ENCODE peak calls at places on chromosomes 16 and 17, in seven cellular contexts. One of them, this sample, is unnamed.
A peak's percentile ranks its signal among the peaks of the same experiment; 100 is the strongest.

GRCh38 chr17:79814966-79815835 is 18.3 kb upstream of the CBX8 start:
- DNase-seq in IMR-90: no peak
- DNase-seq in mesendoderm: no peak
- DNase-seq in trophoblast cell: peak; percentile 79
- DNase-seq in neuronal stem cell: no peak
- DNase-seq in mesenchymal stem cell: no peak
- DNase-seq in H9: peak; percentile 68
- DNase-seq in this sample: no peak

GRCh38 chr17:68804777-68805176 is 150.4 kb downstream of the ABCA8 start:
- DNase-seq in IMR-90: no peak
- DNase-seq in trophoblast cell: no peak
- DNase-seq in neuronal stem cell: no peak
- DNase-seq in mesenchymal stem cell: no peak
- DNase-seq in H9: no peak
- DNase-seq in mesendoderm: no peak
- DNase-seq in this sample: no peak

GRCh38 chr16:21169249-21169981 is 10.9 kb downstream of the LDAF1 start:
- DNase-seq in trophoblast cell: peak; percentile 7
- DNase-seq in H9: no peak
- DNase-seq in mesenchymal stem cell: peak; percentile 61
- DNase-seq in neuronal stem cell: no peak
- DNase-seq in mesendoderm: no peak
- DNase-seq in IMR-90: peak; percentile 71
- DNase-seq in this sample: no peak

GRCh38 chr16:71467810-71468209 is 5.8 kb upstream of the ZNF23 start:
- DNase-seq in mesendoderm: peak; percentile 60
- DNase-seq in mesenchymal stem cell: peak; percentile 43
- DNase-seq in IMR-90: peak; percentile 28
- DNase-seq in H9: peak; percentile 69
- DNase-seq in trophoblast cell: peak; percentile 69
- DNase-seq in neuronal stem cell: peak; percentile 63
- DNase-seq in this sample: no peak

GRCh38 chr17:7732981-7733557 is 15.5 kb downstream of the DNAH2 start:
- DNase-seq in mesendoderm: no peak
- DNase-seq in mesenchymal stem cell: no peak
- DNase-seq in trophoblast cell: no peak
- DNase-seq in H9: no peak
- DNase-seq in neuronal stem cell: no peak
- DNase-seq in IMR-90: no peak
- DNase-seq in this sample: no peak

GRCh38 chr17:76558210-76559095 is 18.6 kb downstream of the PRCD start:
- DNase-seq in H9: no peak
- DNase-seq in IMR-90: peak; percentile 20
- DNase-seq in neuronal stem cell: no peak
- DNase-seq in mesenchymal stem cell: peak; percentile 48
- DNase-seq in trophoblast cell: peak; percentile 29
- DNase-seq in mesendoderm: peak; percentile 42
- DNase-seq in this sample: no peak

GRCh38 chr16:30381351-30382041 is 865 bp downstream of the SEPTIN1 start:
- DNase-seq in mesendoderm: no peak
- DNase-seq in IMR-90: no peak
- DNase-seq in H9: no peak
- DNase-seq in mesenchymal stem cell: no peak
- DNase-seq in neuronal stem cell: no peak
- DNase-seq in trophoblast cell: no peak
- DNase-seq in this sample: no peak

GRCh38 chr16:30786936-30787612 is at the start of gene ZNF629:
- DNase-seq in mesenchymal stem cell: peak; percentile 77
- DNase-seq in mesendoderm: peak; percentile 84
- DNase-seq in trophoblast cell: peak; percentile 30
- DNase-seq in IMR-90: peak; percentile 57
- DNase-seq in H9: peak; percentile 71
- DNase-seq in neuronal stem cell: peak; percentile 87
- DNase-seq in this sample: peak; percentile 87

GRCh38 chr17:40461774-40462342 is 18.6 kb downstream of the IGFBP4 start:
- DNase-seq in neuronal stem cell: no peak
- DNase-seq in H9: no peak
- DNase-seq in mesenchymal stem cell: no peak
- DNase-seq in mesendoderm: no peak
- DNase-seq in trophoblast cell: no peak
- DNase-seq in IMR-90: no peak
- DNase-seq in this sample: no peak

GRCh38 chr17:62852195-62852594 is 44.1 kb upstream of the MARCHF10 start:
- DNase-seq in mesenchymal stem cell: no peak
- DNase-seq in mesendoderm: no peak
- DNase-seq in IMR-90: no peak
- DNase-seq in trophoblast cell: no peak
- DNase-seq in neuronal stem cell: no peak
- DNase-seq in H9: peak; percentile 9
- DNase-seq in this sample: no peak

GRCh38 chr16:90019543-90020259 is 445 bp upstream of the DBNDD1 start:
- DNase-seq in mesendoderm: peak; percentile 75
- DNase-seq in IMR-90: peak; percentile 89
- DNase-seq in mesenchymal stem cell: peak; percentile 81
- DNase-seq in neuronal stem cell: peak; percentile 62
- DNase-seq in trophoblast cell: no peak
- DNase-seq in H9: peak; percentile 70
- DNase-seq in this sample: no peak

GRCh38 chr17:4673986-4674770 is 29.8 kb downstream of the PELP1 start:
- DNase-seq in IMR-90: no peak
- DNase-seq in neuronal stem cell: no peak
- DNase-seq in H9: no peak
- DNase-seq in mesendoderm: no peak
- DNase-seq in mesenchymal stem cell: no peak
- DNase-seq in trophoblast cell: no peak
- DNase-seq in this sample: no peak

GRCh38 chr17:56909742-56910508 is 3.9 kb downstream of the TRIM25 start:
- DNase-seq in H9: no peak
- DNase-seq in trophoblast cell: no peak
- DNase-seq in mesenchymal stem cell: no peak
- DNase-seq in mesendoderm: no peak
- DNase-seq in IMR-90: no peak
- DNase-seq in neuronal stem cell: no peak
- DNase-seq in this sample: no peak

GRCh38 chr17:16939606-16940115 is 32.3 kb downstream of the TNFRSF13B start:
- DNase-seq in H9: peak; percentile 39
- DNase-seq in trophoblast cell: no peak
- DNase-seq in mesenchymal stem cell: no peak
- DNase-seq in mesendoderm: no peak
- DNase-seq in IMR-90: no peak
- DNase-seq in neuronal stem cell: no peak
- DNase-seq in this sample: no peak

GRCh38 chr17:4233668-4234258 is 30.0 kb downstream of the ANKFY1 start:
- DNase-seq in trophoblast cell: no peak
- DNase-seq in mesenchymal stem cell: no peak
- DNase-seq in mesendoderm: no peak
- DNase-seq in IMR-90: no peak
- DNase-seq in neuronal stem cell: no peak
- DNase-seq in H9: no peak
- DNase-seq in this sample: no peak

GRCh38 chr16:86986136-86986535 is 331.1 kb downstream of the C16orf95 start:
- DNase-seq in mesendoderm: no peak
- DNase-seq in trophoblast cell: no peak
- DNase-seq in IMR-90: no peak
- DNase-seq in H9: no peak
- DNase-seq in mesenchymal stem cell: no peak
- DNase-seq in neuronal stem cell: no peak
- DNase-seq in this sample: no peak

GRCh38 chr17:75832164-75832651 is 12.0 kb downstream of the UNC13D start:
- DNase-seq in H9: no peak
- DNase-seq in mesendoderm: peak; percentile 20
- DNase-seq in neuronal stem cell: no peak
- DNase-seq in IMR-90: peak; percentile 85
- DNase-seq in mesenchymal stem cell: peak; percentile 86
- DNase-seq in trophoblast cell: no peak
- DNase-seq in this sample: peak; percentile 57

GRCh38 chr16:78639775-78640174 is 540.3 kb downstream of the WWOX start:
- DNase-seq in H9: no peak
- DNase-seq in neuronal stem cell: no peak
- DNase-seq in trophoblast cell: no peak
- DNase-seq in IMR-90: no peak
- DNase-seq in mesendoderm: no peak
- DNase-seq in mesenchymal stem cell: no peak
- DNase-seq in this sample: no peak

GRCh38 chr16:11705311-11705710 is 37.1 kb downstream of the SNN start:
- DNase-seq in trophoblast cell: no peak
- DNase-seq in H9: no peak
- DNase-seq in IMR-90: no peak
- DNase-seq in mesenchymal stem cell: no peak
- DNase-seq in neuronal stem cell: no peak
- DNase-seq in mesendoderm: no peak
- DNase-seq in this sample: no peak

GRCh38 chr16:67279296-67280089 is at the start of gene PLEKHG4:
- DNase-seq in neuronal stem cell: peak; percentile 58
- DNase-seq in H9: peak; percentile 83
- DNase-seq in mesenchymal stem cell: peak; percentile 56
- DNase-seq in mesendoderm: peak; percentile 82
- DNase-seq in trophoblast cell: peak; percentile 81
- DNase-seq in IMR-90: peak; percentile 66
- DNase-seq in this sample: peak; percentile 83

GRCh38 chr17:48604770-48605329 is at the start of gene HOXB6:
- DNase-seq in mesenchymal stem cell: peak; percentile 89
- DNase-seq in H9: no peak
- DNase-seq in mesendoderm: no peak
- DNase-seq in neuronal stem cell: no peak
- DNase-seq in IMR-90: no peak
- DNase-seq in trophoblast cell: no peak
- DNase-seq in this sample: no peak

GRCh38 chr17:17151055-17151454 is 55.1 kb downstream of the PLD6 start:
- DNase-seq in trophoblast cell: peak; percentile 16
- DNase-seq in neuronal stem cell: no peak
- DNase-seq in mesendoderm: no peak
- DNase-seq in IMR-90: peak; percentile 90
- DNase-seq in H9: no peak
- DNase-seq in mesenchymal stem cell: peak; percentile 84
- DNase-seq in this sample: no peak

GRCh38 chr17:17071531-17072360 is 29.5 kb downstream of the MPRIP start:
- DNase-seq in H9: no peak
- DNase-seq in trophoblast cell: no peak
- DNase-seq in mesendoderm: no peak
- DNase-seq in mesenchymal stem cell: no peak
- DNase-seq in IMR-90: no peak
- DNase-seq in neuronal stem cell: no peak
- DNase-seq in this sample: no peak

GRCh38 chr17:50631908-50632571 is 2.6 kb upstream of the ABCC3 start:
- DNase-seq in mesenchymal stem cell: no peak
- DNase-seq in IMR-90: no peak
- DNase-seq in H9: no peak
- DNase-seq in neuronal stem cell: no peak
- DNase-seq in mesendoderm: no peak
- DNase-seq in trophoblast cell: no peak
- DNase-seq in this sample: no peak
- H3K18ac ChIP-seq in mesenchymal stem cell: no peak overlapping the region
- H3K18ac ChIP-seq in IMR-90: no peak overlapping the region
- H3K18ac ChIP-seq in H9: no peak overlapping the region
- H3K18ac ChIP-seq in neuronal stem cell: no peak overlapping the region
- H3K18ac ChIP-seq in mesendoderm: no peak overlapping the region
- H3K18ac ChIP-seq in trophoblast cell: no peak overlapping the region
- H3K18ac ChIP-seq in this sample: no peak overlapping the region

GRCh38 chr16:72725643-72726042 is 322.3 kb downstream of the ZFHX3 start:
- DNase-seq in mesenchymal stem cell: no peak
- DNase-seq in IMR-90: no peak
- DNase-seq in neuronal stem cell: no peak
- DNase-seq in H9: no peak
- DNase-seq in mesendoderm: no peak
- DNase-seq in trophoblast cell: no peak
- DNase-seq in this sample: no peak
- H3K18ac ChIP-seq in mesenchymal stem cell: no peak overlapping the region
- H3K18ac ChIP-seq in IMR-90: no peak overlapping the region
- H3K18ac ChIP-seq in neuronal stem cell: no peak overlapping the region
- H3K18ac ChIP-seq in H9: no peak overlapping the region
- H3K18ac ChIP-seq in mesendoderm: no peak overlapping the region
- H3K18ac ChIP-seq in trophoblast cell: no peak overlapping the region
- H3K18ac ChIP-seq in this sample: no peak overlapping the region

DNA sequence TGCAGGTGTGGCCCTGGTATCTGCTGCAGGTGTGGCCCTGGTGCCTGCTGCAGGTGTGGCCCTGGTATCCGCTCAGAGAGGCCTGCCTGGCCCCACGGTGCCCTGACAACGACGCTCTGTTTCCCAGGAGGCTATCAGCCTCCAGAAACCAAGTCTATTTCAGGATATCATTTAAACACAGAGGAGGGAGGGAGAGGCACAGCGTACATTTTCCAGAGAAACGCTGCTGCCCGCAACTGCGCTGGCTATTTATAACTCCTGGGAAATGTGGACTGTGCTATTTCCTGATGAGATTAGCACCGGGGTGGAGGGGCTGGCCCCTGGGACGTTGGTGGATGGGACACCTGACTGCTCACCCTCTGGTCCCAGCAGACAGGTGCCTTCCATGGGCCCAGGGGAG is 22.5 kb downstream of the TIMM22 start:
- DNase-seq in mesenchymal stem cell: peak; percentile 49
- DNase-seq in mesendoderm: no peak
- DNase-seq in H9: no peak
- DNase-seq in neuronal stem cell: no peak
- DNase-seq in trophoblast cell: no peak
- DNase-seq in IMR-90: no peak
- DNase-seq in this sample: no peak
- H3K18ac ChIP-seq in mesenchymal stem cell: no peak overlapping the region
- H3K18ac ChIP-seq in mesendoderm: no peak overlapping the region
- H3K18ac ChIP-seq in H9: no peak overlapping the region
- H3K18ac ChIP-seq in neuronal stem cell: no peak overlapping the region
- H3K18ac ChIP-seq in trophoblast cell: no peak overlapping the region
- H3K18ac ChIP-seq in IMR-90: no peak overlapping the region
- H3K18ac ChIP-seq in this sample: no peak overlapping the region

DNA sequence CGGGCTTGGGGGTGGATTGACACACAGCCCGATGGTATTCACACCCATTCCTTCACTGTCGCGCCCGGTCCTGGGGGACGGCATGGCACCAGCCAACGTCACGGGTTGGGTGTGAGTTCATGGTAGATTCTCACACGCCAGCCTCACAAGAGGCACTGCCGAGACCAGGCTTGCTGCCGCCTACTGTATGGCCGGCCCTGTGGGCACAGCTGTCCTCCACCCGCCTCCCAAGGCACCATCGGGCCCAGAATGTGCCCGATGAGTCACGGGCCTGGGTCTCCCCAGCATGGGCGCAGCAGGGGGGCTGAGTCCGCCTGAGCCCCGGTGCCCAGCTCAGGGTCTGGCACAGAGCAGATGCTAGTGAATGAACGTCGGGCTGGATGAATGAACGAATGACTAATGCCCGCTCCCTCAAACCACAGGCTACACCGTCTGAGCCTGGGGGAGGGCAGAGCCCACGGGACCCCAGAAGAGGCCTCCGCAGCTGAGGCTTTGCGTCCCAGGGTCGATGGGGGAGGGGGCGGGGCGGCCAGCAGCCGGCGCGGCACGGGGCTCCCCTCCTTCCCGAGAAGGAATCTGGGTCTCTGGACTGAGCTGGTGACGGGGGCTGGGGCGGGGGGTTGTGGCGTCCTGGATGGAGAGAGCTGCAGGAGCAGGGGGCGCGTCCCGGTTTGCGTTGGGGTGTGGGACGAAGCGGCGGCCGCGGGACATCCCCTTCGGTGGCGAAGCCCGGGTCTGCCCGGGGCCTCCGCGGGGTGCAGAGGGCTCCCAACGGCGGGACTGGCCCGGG is 829 bp downstream of the PITPNM3 start:
- DNase-seq in IMR-90: peak; percentile 39
- DNase-seq in mesendoderm: peak; percentile 36
- DNase-seq in H9: peak; percentile 66
- DNase-seq in neuronal stem cell: peak; percentile 35
- DNase-seq in trophoblast cell: peak; percentile 10
- DNase-seq in mesenchymal stem cell: peak; percentile 65
- DNase-seq in this sample: peak; percentile 67
- H3K18ac ChIP-seq in IMR-90: no peak overlapping the region
- H3K18ac ChIP-seq in mesendoderm: peak overlapping the region; percentile 12
- H3K18ac ChIP-seq in H9: no peak overlapping the region
- H3K18ac ChIP-seq in neuronal stem cell: peak overlapping the region; percentile 92
- H3K18ac ChIP-seq in trophoblast cell: no peak overlapping the region
- H3K18ac ChIP-seq in mesenchymal stem cell: no peak overlapping the region
- H3K18ac ChIP-seq in this sample: peak overlapping the region; percentile 83

This sample was measured in H1.